ENCODE peak calls at places on chromosomes 12 and 14, in seven cellular contexts. R is hepatocyte, I is ovary, V is PC-3, O is gastrocnemius medialis, M is spleen, J is esophagus muscularis mucosa. S is an unnamed sample.
A peak's percentile ranks its signal among the peaks of the same experiment; 100 is the strongest.

GRCh38 chr12:6582959-6583358 is 14.9 kb upstream of the NOP2 start:
- DNase-seq in R (no peak), J (no peak), V (no peak), O (no peak), I (no peak), M (no peak), S (no peak)

GRCh38 chr14:99595034-99595433 is 9.0 kb downstream of the CCDC85C start:
- DNase-seq in O (no peak), I (no peak), J (no peak), R (no peak), V (no peak), M (no peak), S (no peak)

GRCh38 chr12:1592444-1593231 is 1.7 kb downstream of the FBXL14 start:
- DNase-seq in R (peak; percentile 48), V (peak; percentile 50), I (no peak), J (no peak), M (peak; percentile 88), O (no peak), S (no peak)

GRCh38 chr12:54329756-54330155 is 4.8 kb downstream of the COPZ1 start:
- DNase-seq in R (no peak), V (no peak), M (no peak), O (no peak), J (no peak), I (no peak), S (no peak)

GRCh38 chr12:111505601-111506036 is 93.5 kb downstream of the ATXN2 start:
- DNase-seq in M (no peak), R (no peak), J (no peak), I (no peak), V (no peak), O (no peak), S (no peak)

GRCh38 chr12:110355080-110355479 is 48.4 kb downstream of the ANAPC7 start:
- DNase-seq in R (no peak), O (no peak), I (no peak), M (no peak), V (peak; percentile 47), J (no peak), S (no peak)

GRCh38 chr14:68328509-68328908 is 464.4 kb downstream of the ZFP36L1 start:
- DNase-seq in O (no peak), J (no peak), I (no peak), V (no peak), R (no peak), M (no peak), S (no peak)

GRCh38 chr14:105126126-105126969 is 42.2 kb downstream of the JAG2 start:
- DNase-seq in J (no peak), V (no peak), M (no peak), R (no peak), O (no peak), I (no peak), S (no peak)

GRCh38 chr12:48296586-48297396 is 53.9 kb downstream of the ZNF641 start:
- DNase-seq in J (peak; percentile 93), O (peak; percentile 36), M (peak; percentile 87), I (peak; percentile 76), V (peak; percentile 70), R (peak; percentile 92), S (peak; percentile 91)

GRCh38 chr12:98864363-98864762 is 219.3 kb downstream of the APAF1 start:
- DNase-seq in J (no peak), M (no peak), V (no peak), I (no peak), R (no peak), O (no peak), S (no peak)

GRCh38 chr12:24561882-24562760 is 386.8 kb downstream of the BCAT1 start:
- DNase-seq in J (no peak), R (peak; percentile 78), O (peak; percentile 23), V (no peak), I (peak; percentile 85), M (peak; percentile 78), S (peak; percentile 88)

GRCh38 chr14:86990396-86990795 is 1002.6 kb downstream of the GALC start:
- DNase-seq in M (no peak), R (no peak), O (no peak), I (no peak), V (no peak), J (no peak), S (no peak)

GRCh38 chr14:74211945-74212580 is 27.2 kb upstream of the VSX2 start:
- DNase-seq in M (no peak), J (no peak), I (no peak), R (no peak), O (no peak), V (no peak), S (no peak)

GRCh38 chr12:124915249-124916236 is 1.1 kb upstream of the UBC start:
- DNase-seq in R (peak; percentile 71), J (no peak), M (no peak), O (peak; percentile 62), V (peak; percentile 45), I (no peak), S (peak; percentile 80)

GRCh38 chr12:30019386-30020140 is 235.8 kb upstream of the TMTC1 start:
- DNase-seq in V (no peak), O (no peak), J (no peak), M (no peak), R (no peak), I (no peak), S (no peak)

GRCh38 chr12:25979059-25979458 is 20.6 kb downstream of the RASSF8 start:
- DNase-seq in R (no peak), O (no peak), I (no peak), J (no peak), M (no peak), V (no peak), S (no peak)

GRCh38 chr14:50351016-50351415 is 38.9 kb downstream of the DMAC2L start:
- DNase-seq in O (no peak), M (no peak), V (no peak), J (no peak), I (no peak), R (no peak), S (no peak)

GRCh38 chr12:65313704-65314317 is 35.3 kb downstream of the MSRB3 start:
- DNase-seq in M (no peak), V (peak; percentile 79), J (no peak), R (no peak), O (no peak), I (no peak), S (no peak)

GRCh38 chr14:23729720-23730387 is 93.7 kb downstream of the DHRS2 start:
- DNase-seq in M (no peak), O (no peak), V (no peak), I (no peak), R (no peak), J (no peak), S (no peak)

GRCh38 chr14:65926504-65926903 is 514.0 kb downstream of the FUT8 start:
- DNase-seq in I (no peak), O (no peak), M (no peak), J (no peak), V (no peak), R (no peak), S (no peak)

GRCh38 chr12:27008070-27008469 is 6.1 kb downstream of the TM7SF3 start:
- DNase-seq in I (no peak), M (no peak), V (no peak), O (no peak), J (no peak), R (no peak), S (no peak)

GRCh38 chr14:68282479-68283377 is 463.1 kb downstream of the RAD51B start:
- DNase-seq in R (no peak), V (no peak), J (no peak), M (no peak), O (no peak), I (no peak), S (no peak)

GRCh38 chr14:64705406-64706118 is 1.3 kb downstream of the PLEKHG3 start:
- DNase-seq in R (peak; percentile 71), O (no peak), M (peak; percentile 84), J (no peak), V (no peak), I (no peak), S (no peak)

GRCh38 chr14:50015708-50016107 is 100.7 kb downstream of the VCPKMT start:
- DNase-seq in I (no peak), R (no peak), J (no peak), V (no peak), M (no peak), O (no peak), S (no peak)

GRCh38 chr12:39620664-39621658 is 1.4 kb upstream of the ABCD2 start:
- DNase-seq in M (peak; percentile 72), J (no peak), V (peak; percentile 6), R (no peak), O (no peak), I (no peak), S (no peak)

DNA sequence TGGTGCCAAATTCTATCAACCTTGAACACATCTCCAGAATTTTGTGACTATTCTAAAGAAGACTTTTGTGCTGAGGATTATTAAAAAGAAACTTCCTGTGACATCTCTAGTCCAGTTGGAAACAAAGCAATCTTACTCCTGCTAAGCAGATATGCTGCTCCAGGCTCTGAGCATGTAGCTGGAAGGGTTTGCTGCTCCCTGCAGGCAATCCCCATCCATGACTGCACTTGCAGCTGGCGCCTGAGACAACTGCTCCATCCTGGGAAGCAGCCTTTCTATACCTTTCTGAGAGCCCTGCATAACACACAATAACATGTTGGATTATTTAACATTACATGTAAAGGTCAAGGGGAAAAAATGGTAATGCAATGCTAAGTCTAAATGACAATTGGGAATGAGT is 105.1 kb downstream of the NDUFA12 start:
- DNase-seq in V (peak; percentile 33), M (no peak), R (no peak), I (no peak), O (no peak), J (no peak), S (no peak)
- TF ChIP-seq CTCF in V (peak; percentile 48), M (peak; percentile 21), R (peak; percentile 18), I (no peak), O (no peak), J (peak; percentile 32), S (peak; percentile 37)

GRCh38 chr14:82387699-82388098 is 854.0 kb upstream of the SEL1L start:
- DNase-seq in R (no peak), J (no peak), O (no peak), V (no peak), I (no peak), M (no peak), S (no peak)
- H3K27ac ChIP-seq in R (no peak overlapping the region), J (peak overlapping the region; percentile 76), O (no peak overlapping the region), V (no peak overlapping the region), I (no peak overlapping the region), M (no peak overlapping the region), S (no peak overlapping the region)

DNA sequence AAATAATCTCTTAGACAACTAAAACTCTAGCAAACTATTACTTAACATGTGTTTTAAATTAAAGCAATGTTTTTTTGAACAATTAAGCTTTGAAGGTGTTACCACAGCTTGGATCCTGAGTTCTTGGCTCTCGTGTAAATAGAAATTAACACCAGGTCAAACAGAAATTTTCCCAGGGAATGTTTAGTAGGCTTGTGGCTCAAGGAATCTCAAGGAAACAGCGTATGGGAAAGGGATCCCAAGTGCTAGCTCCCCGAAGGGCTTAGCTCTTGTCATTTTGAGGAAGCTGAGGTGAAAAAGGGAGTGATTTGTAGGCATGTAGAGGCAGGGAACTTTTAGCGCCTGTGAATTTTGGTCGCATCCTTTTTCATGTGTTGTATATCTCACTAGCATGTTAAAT is 11.4 kb downstream of the KNTC1 start:
- DNase-seq in R (no peak), J (no peak), I (no peak), M (no peak), O (no peak), V (no peak), S (no peak)
- H3K36me3 ChIP-seq in R (no peaks in the 10 kb centered on the region), J (no peaks in the 10 kb centered on the region), I (no peaks in the 10 kb centered on the region), M (no peaks in the 10 kb centered on the region), O (no peaks in the 10 kb centered on the region), V (peaks cover 35% of the 10 kb centered on the region), S (peaks cover 4% of the 10 kb centered on the region)

GRCh38 chr14:36975834-36976233 is 196.6 kb downstream of the SLC25A21 start:
- DNase-seq in M (no peak), J (no peak), O (no peak), R (no peak), I (no peak), V (peak; percentile 56), S (no peak)
- TF ChIP-seq CTCF in M (no peak), J (no peak), O (no peak), R (no peak), I (no peak), V (peak; percentile 49), S (no peak)

GRCh38 chr12:108298761-108299275 is 40.3 kb downstream of the CMKLR1 start:
- DNase-seq in V (no peak), O (no peak), I (no peak), M (no peak), R (no peak), J (no peak), S (no peak)
- H3K27ac ChIP-seq in V (no peak overlapping the region), O (no peak overlapping the region), I (no peak overlapping the region), M (peak overlapping the region; percentile 15), R (no peak overlapping the region), J (no peak overlapping the region), S (no peak overlapping the region)